ENCODE peak calls at places on chromosome 10, in four cellular contexts. J is K562, O is GM12878, Z is HL-60. Q is an unnamed sample.
A peak's percentile ranks its signal among the peaks of the same experiment; 100 is the strongest.

GRCh38 chr10:110758898-110759297 is 112.8 kb upstream of the PDCD4 start:
- DNase-seq in Z (no peak), J (no peak), O (no peak), Q (no peak)

GRCh38 chr10:100442548-100442947 is 20.3 kb upstream of the WNT8B start:
- DNase-seq in J (no peak), Z (no peak), O (no peak), Q (no peak)

GRCh38 chr10:77648472-77648871 is 10.9 kb upstream of the KCNMA1 start:
- DNase-seq in J (no peak), Z (no peak), O (no peak), Q (no peak)

GRCh38 chr10:119348516-119349240 is 141.3 kb downstream of the GRK5 start:
- DNase-seq in J (no peak), O (no peak), Z (no peak), Q (no peak)

GRCh38 chr10:114767589-114768393 is 53.8 kb upstream of the FHIP2A start:
- DNase-seq in O (no peak), J (no peak), Z (no peak), Q (peak; percentile 27)

GRCh38 chr10:22643696-22644621 is 70.4 kb downstream of the PIP4K2A start:
- DNase-seq in Z (no peak), J (peak; percentile 36), O (no peak), Q (no peak)

GRCh38 chr10:114596793-114597192 is 61.3 kb downstream of the ABLIM1 start:
- DNase-seq in J (no peak), O (no peak), Z (no peak), Q (no peak)

GRCh38 chr10:113047963-113048781 is 98.1 kb downstream of the TCF7L2 start:
- DNase-seq in O (no peak), Z (no peak), J (no peak), Q (no peak)

GRCh38 chr10:1024103-1024502 is 1.6 kb downstream of the IDI2 start:
- DNase-seq in Z (no peak), J (no peak), O (no peak), Q (no peak)

GRCh38 chr10:26860026-26860541 is 674 bp downstream of the ABI1 start:
- DNase-seq in O (no peak), J (peak; percentile 69), Z (peak; percentile 38), Q (no peak)

GRCh38 chr10:625751-626711 is 63.4 kb downstream of the DIP2C start:
- DNase-seq in J (no peak), O (no peak), Z (no peak), Q (no peak)

GRCh38 chr10:89348458-89348857 is 20.7 kb downstream of the IFIT3 start:
- DNase-seq in O (no peak), J (no peak), Z (no peak), Q (no peak)

GRCh38 chr10:58513189-58514101 is 773 bp downstream of the BICC1 start:
- DNase-seq in O (no peak), J (no peak), Z (peak; percentile 56), Q (no peak)

GRCh38 chr10:84943541-84943940 is 615.2 kb downstream of the CCSER2 start:
- DNase-seq in Z (no peak), O (no peak), J (no peak), Q (no peak)

GRCh38 chr10:28570598-28570997 is 37.7 kb downstream of the WAC start:
- DNase-seq in Z (no peak), J (no peak), O (no peak), Q (no peak)

GRCh38 chr10:21173433-21173963 is 276.4 kb upstream of the NEBL start:
- DNase-seq in O (no peak), J (no peak), Z (no peak), Q (no peak)

DNA sequence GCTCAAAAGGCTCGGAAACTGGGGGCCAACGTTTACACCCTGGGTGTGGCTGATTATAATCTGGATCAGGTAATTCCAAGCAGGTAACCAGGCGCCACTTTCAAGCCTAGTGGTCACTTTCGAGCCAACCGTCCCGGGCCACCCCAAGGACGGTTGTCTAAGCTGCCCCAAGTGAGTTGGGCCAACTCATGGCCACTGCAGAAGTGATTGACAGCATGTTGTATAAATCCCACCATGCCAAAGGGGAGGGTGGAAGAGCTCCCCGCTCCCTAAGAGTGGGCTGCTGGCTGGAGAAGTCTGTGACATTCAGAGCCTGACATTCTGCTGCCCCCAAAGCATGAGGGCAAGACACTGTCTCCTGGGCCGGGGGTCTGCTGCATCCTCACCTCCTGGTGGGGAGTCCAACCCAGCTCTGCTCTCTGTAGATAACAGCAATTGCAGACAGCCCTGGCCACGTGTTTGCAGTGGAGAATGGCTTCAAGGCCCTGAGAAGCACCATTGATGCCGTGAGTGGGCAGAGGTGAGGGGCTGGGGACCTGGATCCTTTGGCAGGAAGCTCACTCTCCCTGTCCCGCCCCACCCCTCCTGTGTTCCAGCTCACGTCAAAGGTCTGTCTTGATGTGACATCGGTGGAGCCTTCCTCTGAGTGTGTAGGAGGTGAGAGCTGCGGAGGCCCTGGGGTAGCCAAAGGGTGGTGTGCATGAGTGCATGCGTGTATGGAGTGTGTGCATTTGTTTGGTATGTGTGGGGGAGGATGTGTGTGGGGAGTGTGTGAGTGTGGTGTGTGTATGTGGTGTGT is 10.8 kb downstream of the ANTXRL start:
- DNase-seq in J (no peak), Z (no peak), O (no peak), Q (no peak)
- TF ChIP-seq SPI1 in J (no peak), Z (no peak), O (no peak), Q (no peak)

GRCh38 chr10:126597206-126597605 is 73.3 kb downstream of the C10orf90 start:
- DNase-seq in O (no peak), J (no peak), Z (no peak), Q (no peak)

GRCh38 chr10:126595160-126595559 is 75.3 kb downstream of the C10orf90 start:
- DNase-seq in Z (no peak), J (no peak), O (no peak), Q (no peak)

GRCh38 chr10:126599949-126600627 is 70.4 kb downstream of the C10orf90 start:
- DNase-seq in O (no peak), J (no peak), Z (no peak), Q (no peak)

GRCh38 chr10:126596472-126597016 is 73.9 kb downstream of the C10orf90 start:
- DNase-seq in J (no peak), Z (no peak), O (no peak), Q (no peak)

DNA sequence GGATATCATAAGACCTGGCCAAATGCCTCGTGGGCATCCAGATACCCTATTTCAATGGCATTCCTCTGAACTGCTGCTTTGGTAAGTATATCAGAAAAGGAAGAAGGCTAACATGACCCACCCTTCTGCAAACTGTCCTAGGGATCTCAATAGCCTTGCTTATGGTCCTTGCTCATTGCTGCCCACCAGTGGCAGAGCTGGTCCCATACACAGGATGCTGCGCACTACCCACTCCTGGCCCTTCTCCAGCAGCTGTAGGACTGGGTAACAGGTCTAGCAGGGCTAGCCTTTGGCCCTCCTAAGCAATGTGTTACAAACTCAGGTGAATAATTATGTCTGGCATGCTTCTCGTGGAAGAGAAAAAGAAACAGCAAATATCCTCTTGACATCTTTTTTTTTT is 72.5 kb downstream of the C10orf90 start:
- DNase-seq in Z (peak; percentile 28), O (no peak), J (peak; percentile 18), Q (peak; percentile 29)
- TF ChIP-seq SPI1 in Z (no peak), O (no peak), J (no peak), Q (no peak)

DNA sequence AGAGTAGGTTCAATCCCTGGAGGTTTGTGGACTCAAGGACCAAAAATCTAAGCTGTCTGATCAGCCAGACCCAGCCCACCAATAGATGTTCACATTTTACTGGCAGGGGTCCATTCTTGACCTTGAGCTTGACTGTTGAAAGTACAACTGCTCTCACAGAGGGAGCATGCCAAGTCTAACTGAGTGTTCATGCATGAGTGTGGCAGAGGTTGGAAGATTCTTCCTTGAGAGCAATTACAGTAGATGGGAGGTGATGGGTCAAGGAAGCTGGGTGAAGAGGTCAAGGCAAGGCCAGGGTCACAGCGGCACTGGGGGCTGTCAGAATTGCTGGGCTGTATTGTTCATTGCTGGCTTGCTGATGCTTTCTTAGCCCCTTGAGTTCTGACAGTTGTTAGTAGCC is 202.8 kb upstream of the SVIL start:
- DNase-seq in Z (no peak), O (no peak), J (no peak), Q (no peak)
- TF ChIP-seq SPI1 in Z (no peak), O (no peak), J (no peak), Q (no peak)

DNA sequence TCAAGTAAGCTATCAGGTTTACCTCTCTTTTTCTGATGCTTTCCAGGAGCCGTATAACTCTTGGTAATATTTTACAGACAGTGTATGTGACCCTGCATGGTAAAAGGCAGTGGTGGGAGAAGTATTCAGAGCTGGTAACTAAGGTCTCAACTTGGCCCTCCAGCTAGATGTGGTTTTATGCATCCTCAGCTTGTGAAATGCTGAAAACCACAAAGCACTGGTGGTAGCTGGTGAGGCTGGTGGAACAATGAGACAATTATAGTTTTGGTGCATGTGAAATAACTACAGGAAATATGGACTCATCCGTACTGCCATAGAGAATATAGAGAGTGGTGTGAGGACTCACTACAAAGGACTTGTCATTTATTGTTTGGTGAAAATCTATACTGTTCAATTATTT is 383.0 kb upstream of the PCDH15 start:
- DNase-seq in O (no peak), Z (peak; percentile 5), J (no peak), Q (no peak)
- TF ChIP-seq SPI1 in O (no peak), Z (no peak), J (no peak), Q (no peak)

DNA sequence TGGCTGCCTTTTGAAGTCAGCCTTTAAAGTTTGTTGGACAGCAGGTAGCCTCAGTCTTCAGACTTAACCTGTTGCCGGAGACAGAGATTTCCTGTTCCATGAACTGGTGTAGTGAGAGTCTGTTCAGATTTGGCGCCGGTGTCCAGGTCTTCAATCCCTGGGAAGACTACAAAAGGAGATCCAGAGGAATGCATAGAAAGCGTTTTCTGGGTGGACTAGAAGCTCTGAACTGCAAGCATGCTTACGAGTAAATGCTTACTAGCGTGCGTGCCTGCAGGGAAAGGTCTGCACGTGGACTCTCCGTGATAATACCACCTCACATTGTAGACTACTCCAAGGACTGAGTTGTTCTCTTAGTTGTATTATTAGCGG is 872 bp downstream of the GLRX3 start:
- DNase-seq in O (no peak), Z (peak; percentile 7), J (peak; percentile 16), Q (no peak)
- TF ChIP-seq SPI1 in O (no peak), Z (no peak), J (no peak), Q (no peak)

GRCh38 chr10:79084012-79084971 is 15.5 kb downstream of the ZMIZ1 start:
- DNase-seq in J (peak; percentile 87), Z (peak; percentile 97), O (no peak), Q (no peak)
- TF ChIP-seq SPI1 in J (peak; percentile 58), Z (peak; percentile 33), O (no peak), Q (no peak)

DNA sequence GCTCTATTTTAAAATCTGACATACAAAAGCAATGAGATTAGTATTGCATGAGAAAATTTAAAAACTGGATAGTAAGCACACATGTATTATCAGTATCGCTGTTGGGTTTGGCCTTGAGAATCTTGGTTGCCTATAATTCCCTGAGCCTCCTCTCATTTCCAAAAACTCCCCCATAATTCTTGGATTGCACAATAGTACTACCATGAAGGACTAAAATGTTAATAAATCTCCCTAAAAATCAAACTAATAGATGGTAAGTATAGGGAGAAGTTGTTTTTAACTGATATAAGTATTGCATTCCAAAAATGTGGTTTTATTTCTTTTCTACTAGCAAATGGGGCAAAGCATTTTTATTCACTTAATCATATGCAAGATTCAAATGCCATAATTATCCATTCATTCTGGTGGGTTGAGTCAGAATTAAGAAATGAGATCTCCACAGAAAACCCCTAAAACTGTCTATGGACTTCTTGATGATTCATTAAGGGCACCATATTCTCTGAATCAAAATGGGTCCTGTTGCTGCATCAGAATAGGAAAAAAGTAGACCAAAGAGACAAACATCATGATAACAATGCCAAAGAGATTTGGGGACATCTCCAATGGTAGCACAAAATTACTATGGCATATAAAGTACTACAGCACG is 10.3 kb upstream of the VIM start:
- DNase-seq in Z (no peak), J (no peak), O (no peak), Q (no peak)
- TF ChIP-seq SPI1 in Z (no peak), J (no peak), O (no peak), Q (no peak)

Q was measured in GM12891.